ENCODE peak calls at places on chromosomes 4 and X, in four cellular contexts. T is HepG2, G is WTC11, W is K562. L is an unnamed sample.

GRCh38 chr4:147723316-147723715 is 8.6 kb upstream of the ARHGAP10 start:
- DNase-seq in W (no peak), T (peak; percentile 21), G (no peak), L (no peak)

GRCh38 chrX:35622021-35622420 is 176.1 kb upstream of the MAGEB16 start:
- DNase-seq in T (no peak), W (no peak), G (no peak), L (peak; percentile 56)

GRCh38 chr4:2445130-2445529 is 23.8 kb upstream of the RNF4 start:
- DNase-seq in G (no peak), T (no peak), W (no peak), L (no peak)

GRCh38 chr4:772118-772517 is 53.8 kb downstream of the CPLX1 start:
- DNase-seq in G (no peak), W (no peak), T (no peak), L (no peak)

GRCh38 chr4:101064541-101065180 is 282.7 kb downstream of the PPP3CA start:
- DNase-seq in W (no peak), T (no peak), G (no peak), L (no peak)

GRCh38 chr4:126354784-126355183 is 1040.0 kb downstream of the FAT4 start:
- DNase-seq in W (no peak), G (no peak), T (no peak), L (no peak)

GRCh38 chr4:78379040-78379439 is 172.5 kb upstream of the ANXA3 start:
- DNase-seq in G (no peak), W (no peak), T (no peak), L (no peak)

GRCh38 chr4:169335331-169335730 is 64.6 kb upstream of the SH3RF1 start:
- DNase-seq in G (no peak), T (no peak), W (no peak), L (no peak)

GRCh38 chrX:10190367-10190766 is 33.6 kb downstream of the CLCN4 start:
- DNase-seq in T (peak; percentile 72), G (no peak), W (peak; percentile 54), L (peak; percentile 90)

GRCh38 chr4:122576261-122577188 is 44.3 kb downstream of the IL21 start:
- DNase-seq in T (peak; percentile 46), W (peak; percentile 27), G (no peak), L (peak; percentile 35)

GRCh38 chr4:71009091-71009490 is 15.6 kb downstream of the DCK start:
- DNase-seq in T (no peak), W (no peak), G (no peak), L (no peak)
- TF ChIP-seq JUN in T (no peak), W (no peak), G (no peak), L (no peak)

DNA sequence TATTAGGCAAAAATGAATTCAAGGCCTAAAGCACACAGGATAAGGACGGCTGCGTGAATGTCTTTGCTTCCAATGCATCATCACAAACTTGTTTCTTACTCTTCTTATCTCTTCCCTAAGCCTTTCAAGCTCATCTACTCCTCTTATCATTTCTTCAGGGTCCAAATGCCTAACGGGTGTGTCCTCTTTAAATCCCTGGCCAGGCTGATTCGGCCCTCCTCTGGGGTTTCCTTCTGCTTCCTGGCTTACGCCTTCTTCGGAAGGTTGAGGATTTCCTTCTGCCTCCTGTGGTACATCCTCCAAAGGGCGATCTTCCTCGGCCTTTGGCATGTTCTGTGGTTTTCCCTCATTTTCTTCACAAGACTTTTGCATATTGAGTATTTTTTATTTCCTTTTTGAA is 1.3 kb downstream of the TCEAL8 start:
- DNase-seq in W (peak; percentile 12), G (no peak), T (no peak), L (no peak)
- TF ChIP-seq JUN in W (no peak), G (no peak), T (no peak), L (no peak)

DNA sequence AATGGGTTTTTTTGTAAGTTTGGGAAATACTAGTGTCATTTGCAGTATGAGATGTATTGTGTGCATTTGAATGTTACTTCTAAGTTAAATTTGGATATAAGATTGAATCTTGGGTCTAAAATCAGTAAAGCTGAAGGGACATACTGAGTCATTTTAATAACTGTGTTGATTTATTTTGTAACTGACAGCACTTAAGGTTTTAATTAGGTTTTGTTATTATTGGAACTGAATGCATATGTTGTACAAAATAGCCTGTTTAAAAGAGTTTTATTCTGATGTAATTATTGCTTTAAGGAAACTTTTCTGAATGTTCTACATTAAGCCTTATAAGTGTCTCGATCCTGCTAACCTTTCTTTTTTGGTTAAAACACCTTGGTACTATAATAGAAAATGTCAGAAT is 396.6 kb downstream of the MAPK10 start:
- DNase-seq in T (no peak), G (no peak), W (no peak), L (no peak)
- TF ChIP-seq JUN in T (no peak), G (no peak), W (no peak), L (no peak)

DNA sequence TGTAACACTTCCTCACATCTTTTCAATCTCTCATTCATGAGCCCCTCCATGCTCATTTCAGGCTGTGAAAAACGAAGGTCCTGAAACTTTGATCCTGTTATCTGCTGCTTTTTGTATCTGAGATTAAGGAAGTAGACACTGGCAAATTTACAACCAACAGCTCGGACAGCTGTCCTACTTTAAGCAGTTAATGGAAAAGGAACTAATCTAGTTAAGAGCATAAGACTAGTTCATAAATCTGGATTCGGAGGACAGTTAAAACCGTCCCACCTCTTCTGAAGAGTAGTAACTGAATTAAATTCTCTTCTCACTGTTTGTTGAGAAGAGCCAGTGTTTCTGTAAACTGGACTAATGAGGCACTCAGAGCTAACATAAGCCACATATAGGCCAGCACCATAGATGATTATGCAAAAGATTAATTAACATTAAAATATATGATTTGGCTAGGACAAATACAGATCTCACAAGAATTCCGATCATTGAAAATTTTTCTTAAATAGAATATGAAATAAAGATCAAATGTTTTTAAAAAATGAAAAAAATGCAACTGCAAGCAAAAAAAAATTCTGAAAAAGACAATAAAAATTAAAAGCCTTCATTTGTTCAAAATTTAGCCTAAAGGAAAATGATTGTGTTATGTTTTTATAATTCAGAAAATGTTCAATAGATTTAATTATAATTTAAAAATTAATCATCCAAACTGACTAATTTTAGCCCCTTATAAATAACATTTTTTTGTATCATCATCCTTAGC is 114.3 kb downstream of the ANTXR2 start:
- DNase-seq in G (no peak), W (no peak), T (no peak), L (no peak)
- TF ChIP-seq JUN in G (no peak), W (no peak), T (no peak), L (no peak)

DNA sequence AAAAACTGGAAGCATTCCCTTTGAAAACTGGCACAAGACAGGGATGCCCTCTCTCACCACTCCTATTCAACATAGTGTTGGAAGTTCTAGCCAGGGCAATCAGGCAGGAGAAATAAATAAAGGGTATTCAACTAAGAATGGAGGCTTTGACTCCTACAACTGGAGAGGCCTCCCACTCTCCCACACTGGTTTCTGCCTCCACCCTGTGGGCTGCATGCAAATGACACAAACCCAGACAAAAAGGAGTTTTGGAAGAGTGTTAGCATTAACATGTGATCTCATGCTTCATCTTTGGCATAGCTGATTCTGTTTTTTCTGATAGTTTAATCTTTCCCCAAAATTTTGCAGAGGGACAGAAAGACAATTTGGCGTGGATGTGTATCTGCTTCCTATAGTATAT is 80.8 kb upstream of the IQCM start:
- DNase-seq in G (peak; percentile 21), W (no peak), T (no peak), L (no peak)
- TF ChIP-seq JUN in G (no peak), W (no peak), T (no peak), L (no peak)

L was measured in A549.